ENCODE peak calls at places on chromosomes 16 and 17, in nine cellular contexts. O is COLO829; P is amygdala; R is nucleus accumbens; W is activated naive CD4-positive, alpha-beta T cell treated with anti-CD3 and anti-CD28 coated beads, Interleukin-2, amount 10 ng/mL, durations not matched to agents 7 days and 5 days; Z is stimulated activated CD4-positive, alpha-beta T cell treated with anti-CD3 and anti-CD28 coated beads, Interleukin-1b, Interleukin-23, amount 100 ng/mL, for 24 hours; T is KG1; K is fibroblast of the aortic adventitia; H is fibroblast of lung. M is an unnamed sample.

GRCh38 chr16:8851761-8852403 is 16.9 kb downstream of the CARHSP1 start:
- DNase-seq in H (no peak), P (no peak), W (peak; percentile 16), K (no peak), T (no peak), Z (no peak), O (no peak), R (no peak), M (no peak)

GRCh38 chr17:67833946-67834631 is 8.8 kb downstream of the BPTF start:
- DNase-seq in P (no peak), H (no peak), K (no peak), R (no peak), Z (no peak), T (no peak), O (no peak), W (no peak), M (no peak)

GRCh38 chr17:77163001-77163400 is 22.2 kb downstream of the SEC14L1 start:
- DNase-seq in Z (no peak), T (no peak), P (no peak), O (no peak), R (no peak), H (no peak), K (peak; percentile 31), W (no peak), M (peak; percentile 41)

GRCh38 chr17:77861981-77862645 is 96.4 kb upstream of the TNRC6C start:
- DNase-seq in H (no peak), K (no peak), Z (no peak), T (no peak), R (no peak), O (no peak), P (no peak), W (no peak), M (no peak)

GRCh38 chr17:1908699-1909309 is 79.0 kb downstream of the RPA1 start:
- DNase-seq in K (peak; percentile 86), W (peak; percentile 70), R (no peak), Z (no peak), O (peak; percentile 64), H (peak; percentile 66), P (no peak), T (no peak), M (peak; percentile 17)

GRCh38 chr17:74877592-74878543 is 5.1 kb upstream of the FDXR start:
- DNase-seq in P (no peak), R (no peak), K (peak; percentile 60), O (no peak), W (no peak), Z (no peak), H (no peak), T (no peak), M (no peak)

GRCh38 chr17:37405955-37406634 is 541 bp downstream of the ACACA start:
- DNase-seq in H (peak; percentile 13), Z (no peak), P (no peak), W (no peak), O (no peak), T (peak; percentile 49), K (peak; percentile 23), R (no peak), M (no peak)

GRCh38 chr16:48374255-48374654 is 11.0 kb downstream of the SIAH1 start:
- DNase-seq in Z (no peak), H (no peak), R (no peak), K (no peak), O (no peak), W (no peak), P (no peak), T (no peak), M (no peak)

GRCh38 chr17:32551186-32551955 is 64.6 kb downstream of the CDK5R1 start:
- DNase-seq in H (peak; percentile 84), K (peak; percentile 6), T (no peak), Z (no peak), W (peak; percentile 28), R (no peak), O (peak; percentile 68), P (no peak), M (no peak)

GRCh38 chr17:5864910-5865657 is 205.1 kb upstream of the WSCD1 start:
- DNase-seq in W (no peak), K (no peak), T (no peak), O (no peak), P (no peak), H (no peak), R (no peak), Z (no peak), M (no peak)

GRCh38 chr16:88904676-88905365 is 38.4 kb upstream of the PABPN1L start:
- DNase-seq in W (no peak), R (no peak), T (no peak), P (no peak), K (no peak), Z (no peak), H (no peak), O (no peak), M (no peak)